ENCODE peak calls at places on chromosomes 13 and 19, in four cellular contexts. X is endodermal cell; W is CD8-positive, alpha-beta T cell; M is IMR-90. S is an unnamed sample. For H3K36me3, the result is how much of the 10 kb centered on the place peaks cover.

GRCh38 chr13:113598481-113598880 is 13.9 kb downstream of the TFDP1 start:
- DNase-seq in X (peak), W (no peak), M (no peak), S (no peak)

GRCh38 chr19:3163230-3163886 is 15.2 kb upstream of the S1PR4 start:
- DNase-seq in X (peak), W (peak), M (peak), S (no peak)

GRCh38 chr19:38674388-38675133 is 27.1 kb downstream of the ACTN4 start:
- DNase-seq in X (no peak), W (no peak), M (peak), S (peak)

GRCh38 chr13:52026246-52026626 is 1.7 kb downstream of the UTP14C start:
- DNase-seq in X (peak), W (no peak), M (no peak), S (no peak)

GRCh38 chr19:53130506-53130905 is 2.2 kb downstream of the ZNF415 start:
- DNase-seq in X (no peak), W (no peak), M (no peak), S (peak)

GRCh38 chr19:53132231-53132991 is at the start of gene ZNF415:
- DNase-seq in X (peak), W (peak), M (peak), S (peak)

GRCh38 chr13:66835040-66835628 is 395.0 kb downstream of the PCDH9 start:
- DNase-seq in X (peak), W (no peak), M (peak), S (no peak)

GRCh38 chr13:23796546-23796945 is 92.7 kb downstream of the MIPEP start:
- DNase-seq in X (no peak), W (no peak), M (peak), S (peak)

GRCh38 chr13:79829880-79830279 is 348.9 kb downstream of the NDFIP2 start:
- DNase-seq in X (no peak), W (no peak), M (no peak), S (no peak)

GRCh38 chr13:98345103-98345899 is 168.2 kb upstream of the RNF113B start:
- DNase-seq in X (peak), W (no peak), M (no peak), S (no peak)

GRCh38 chr19:20067898-20068297 is 9.9 kb upstream of the ZNF90 start:
- DNase-seq in X (peak), W (no peak), M (no peak), S (no peak)

GRCh38 chr13:43965446-43965845 is 85.7 kb downstream of the LACC1 start:
- DNase-seq in X (no peak), W (no peak), M (no peak), S (no peak)

GRCh38 chr13:73941752-73942151 is 192.5 kb downstream of the KLF12 start:
- DNase-seq in X (no peak), W (no peak), M (no peak), S (no peak)

GRCh38 chr13:75482070-75482819 is at the start of gene TBC1D4:
- DNase-seq in X (peak), W (peak), M (peak), S (peak)

GRCh38 chr19:11479470-11480080 is 1.3 kb downstream of the ELAVL3 start:
- DNase-seq in X (peak), W (peak), M (no peak), S (no peak)

GRCh38 chr13:25971499-25972145 is 80.2 kb downstream of the SHISA2 start:
- DNase-seq in X (no peak), W (peak), M (no peak), S (no peak)

GRCh38 chr19:10625003-10625761 is at the start of gene SLC44A2:
- DNase-seq in X (peak), W (no peak), M (peak), S (peak)

GRCh38 chr19:38388310-38389100 is at the start of gene SPRED3:
- DNase-seq in X (no peak), W (peak), M (peak), S (no peak)

GRCh38 chr19:44777715-44778347 is at the start of gene CBLC:
- DNase-seq in X (peak), W (no peak), M (no peak), S (peak)

GRCh38 chr13:61685683-61686013 is 270.0 kb upstream of the PCDH20 start:
- DNase-seq in X (peak), W (no peak), M (no peak), S (peak)

GRCh38 chr13:77918391-77919261 is at the start of gene EDNRB:
- DNase-seq in X (peak), W (no peak), M (peak), S (peak)

DNA sequence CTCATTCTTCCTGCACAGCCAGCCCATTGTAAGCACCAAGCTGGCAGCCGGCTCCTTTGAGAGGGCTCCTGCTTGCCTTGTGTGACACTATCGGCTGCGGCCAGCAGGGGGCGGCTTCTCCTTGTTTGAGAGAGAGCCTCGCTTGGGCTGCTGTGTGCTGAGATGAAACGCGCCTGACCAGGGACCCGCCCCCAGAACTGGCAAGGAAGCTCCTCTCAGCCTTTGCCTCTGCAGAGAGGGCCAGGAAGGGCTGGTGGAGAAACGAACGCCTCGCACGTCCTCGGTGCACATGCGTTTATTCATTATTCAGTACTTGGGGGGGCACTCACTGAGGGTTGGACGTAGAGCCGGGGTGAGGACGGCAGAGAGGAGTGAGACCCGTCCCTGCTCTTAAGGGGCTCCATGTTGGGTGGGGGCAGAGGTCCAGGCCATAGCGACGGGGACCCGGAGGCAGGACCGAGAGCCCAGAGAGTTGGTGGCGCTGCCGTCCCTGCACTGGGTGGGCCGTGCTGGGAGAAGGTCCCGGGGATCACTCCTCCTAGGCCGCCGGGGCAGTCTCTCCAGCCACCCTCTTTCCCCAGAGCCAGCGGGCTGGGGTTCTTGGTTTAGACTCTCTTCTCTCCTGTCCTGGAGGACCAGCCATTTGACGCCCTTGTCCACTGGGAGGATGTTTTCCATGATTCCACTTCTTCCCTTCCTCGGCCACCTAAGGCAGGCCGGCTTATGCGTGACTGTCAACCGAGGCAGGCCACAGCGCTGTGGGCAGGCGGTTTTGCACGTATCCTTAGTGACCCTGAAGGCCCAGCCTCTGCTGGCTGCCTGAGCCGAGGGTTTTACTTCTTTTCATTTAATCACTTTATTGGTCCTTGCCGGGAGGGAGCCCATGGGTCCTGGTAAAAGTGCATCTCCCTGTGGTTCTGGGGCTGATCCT is 174.5 kb downstream of the KATNAL1 start:
- DNase-seq in X (peak), W (peak), M (peak), S (peak)
- H3K4me3 ChIP-seq in X (no peak), W (no peak), M (no peak), S (no peak)

GRCh38 chr19:46995492-46995891 is 24.1 kb upstream of the NPAS1 start:
- DNase-seq in X (peak), W (no peak), M (no peak), S (no peak)

GRCh38 chr19:46994141-46994686 is 25.4 kb upstream of the NPAS1 start:
- DNase-seq in X (no peak), W (no peak), M (no peak), S (no peak)

GRCh38 chr19:46990998-46991676 is 28.5 kb upstream of the NPAS1 start:
- DNase-seq in X (peak), W (peak), M (peak), S (peak)

GRCh38 chr19:46992699-46993535 is 26.7 kb upstream of the NPAS1 start:
- DNase-seq in X (peak), W (no peak), M (no peak), S (no peak)

GRCh38 chr19:46993622-46994021 is 26.0 kb upstream of the NPAS1 start:
- DNase-seq in X (peak), W (no peak), M (no peak), S (no peak)
- H3K36me3 ChIP-seq in X (under half), W (under half), M (half or more), S (under half)

DNA sequence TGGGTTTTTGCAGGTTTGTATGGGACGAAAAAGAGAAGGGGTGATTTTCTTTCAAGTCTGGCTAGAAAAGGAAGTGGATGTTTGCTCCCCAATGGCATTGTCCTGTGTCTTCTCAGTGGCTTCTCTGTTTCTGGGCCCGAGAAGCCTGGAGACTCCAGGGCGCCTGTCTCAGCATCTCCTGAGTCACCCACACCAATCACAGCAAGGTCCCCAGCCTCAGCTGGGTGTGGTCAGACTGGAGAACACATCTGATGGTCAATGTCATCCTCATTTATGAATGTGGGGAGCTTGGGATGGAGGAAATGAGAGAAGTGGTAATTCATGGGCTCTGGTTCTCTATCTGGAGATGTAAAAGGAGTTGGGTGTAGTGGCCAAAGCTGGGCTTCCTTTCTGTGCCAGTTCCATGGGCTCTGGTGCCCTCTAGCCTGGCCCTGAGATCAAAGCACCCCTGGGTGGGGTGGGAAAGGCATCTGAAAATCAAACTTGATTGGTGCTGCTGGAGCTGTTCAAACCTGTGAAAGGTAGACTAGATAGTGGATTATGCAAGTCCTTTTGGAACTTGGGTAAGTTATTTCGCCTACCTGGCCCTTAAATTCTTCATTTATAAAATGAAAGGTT is 13.4 kb downstream of the RASL11A start:
- DNase-seq in X (no peak), W (no peak), M (no peak), S (no peak)
- TF ChIP-seq CTCF in X (peak), W (no peak), M (peak), S (peak)

DNA sequence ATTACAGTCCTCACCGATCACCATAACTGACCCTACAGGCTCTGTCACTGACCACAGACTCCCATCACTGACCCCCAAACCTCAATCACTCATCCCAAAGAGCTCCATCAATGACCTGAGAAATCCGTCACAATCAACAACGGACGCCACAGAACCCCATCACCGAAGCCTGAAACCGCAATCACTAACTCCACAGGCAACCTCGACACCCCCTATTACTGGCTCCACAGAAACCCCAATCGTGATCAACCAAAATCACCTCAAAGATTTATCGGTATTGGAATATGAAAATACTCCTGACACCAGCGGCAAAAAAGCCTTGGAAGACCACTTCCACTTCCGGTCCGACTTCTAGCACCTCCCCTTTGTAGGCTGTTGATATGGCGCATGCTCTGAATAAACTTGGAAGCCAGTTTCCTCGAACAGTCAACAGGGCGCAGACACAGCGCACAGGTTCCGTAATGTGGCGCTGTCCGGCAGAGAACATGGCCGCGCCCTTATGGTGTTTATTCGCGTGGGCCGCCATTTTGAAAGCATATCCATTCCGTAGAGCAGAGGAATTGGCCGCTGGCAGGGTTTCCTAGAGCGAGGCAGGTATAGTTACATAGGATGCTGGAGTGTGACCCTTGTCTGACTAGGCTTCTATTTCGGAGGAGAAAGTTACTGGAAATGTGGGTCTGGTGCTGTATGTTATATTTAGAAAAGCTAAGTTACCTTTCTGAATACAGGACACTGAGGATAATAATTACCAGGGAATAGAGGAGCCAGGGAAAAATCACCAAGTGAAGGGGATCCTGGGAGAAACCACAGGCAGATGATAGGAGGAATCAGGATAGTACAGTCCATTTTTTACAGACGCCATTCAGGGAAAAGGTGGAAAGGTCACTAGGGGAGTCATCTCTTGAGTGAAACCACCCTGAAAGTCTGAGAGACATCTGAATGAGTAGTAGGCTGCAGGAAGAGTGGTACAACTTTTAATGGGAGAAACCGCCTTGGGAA is at the start of gene ZNF585A:
- DNase-seq in X (peak), W (peak), M (peak), S (peak)
- H3K4me3 ChIP-seq in X (peak), W (peak), M (peak), S (peak)

DNA sequence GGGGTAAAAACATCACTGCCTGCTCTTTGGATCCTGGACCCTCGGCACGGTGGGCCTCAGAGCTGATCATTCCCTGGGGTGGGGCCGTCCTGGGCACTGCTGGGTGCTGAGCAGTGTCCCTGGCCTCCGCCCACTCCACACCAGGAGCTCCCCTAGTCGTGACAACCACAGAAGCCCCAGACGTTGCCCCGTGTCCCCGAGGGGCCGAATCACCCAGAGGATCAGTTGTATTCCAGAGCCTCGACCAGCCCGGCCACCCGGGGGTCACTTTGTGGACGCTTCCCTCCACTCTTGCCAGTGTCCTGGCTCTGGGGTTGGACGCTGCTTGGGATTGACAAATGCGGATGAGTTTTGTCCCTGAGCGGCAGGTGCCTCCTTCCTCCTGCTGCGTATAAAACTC is 10.2 kb downstream of the C2CD4C start:
- DNase-seq in X (no peak), W (no peak), M (no peak), S (no peak)
- H3K36me3 ChIP-seq in X (under half), W (under half), M (under half), S (under half)